ENCODE peak calls at places on chromosome 3, in six cellular contexts. One of them, this sample, is unnamed.

GRCh38 chr3:154829979-154830378 is 250.1 kb upstream of the MME start:
- DNase-seq in esophagus squamous epithelium: no peak
- DNase-seq in heart left ventricle: no peak
- DNase-seq in brain microvascular endothelial cell: no peak
- DNase-seq in suprapubic skin: no peak
- DNase-seq in stomach: no peak
- DNase-seq in this sample: no peak

GRCh38 chr3:116263842-116264545 is 181.3 kb downstream of the LSAMP start:
- DNase-seq in suprapubic skin: no peak
- DNase-seq in heart left ventricle: no peak
- DNase-seq in esophagus squamous epithelium: no peak
- DNase-seq in stomach: no peak
- DNase-seq in brain microvascular endothelial cell: peak
- DNase-seq in this sample: no peak

GRCh38 chr3:197352382-197352781 is 54.0 kb upstream of the DLG1 start:
- DNase-seq in suprapubic skin: no peak
- DNase-seq in brain microvascular endothelial cell: peak
- DNase-seq in heart left ventricle: peak
- DNase-seq in stomach: peak
- DNase-seq in esophagus squamous epithelium: no peak
- DNase-seq in this sample: no peak

GRCh38 chr3:184004483-184004882 is 13.2 kb downstream of the ABCC5 start:
- DNase-seq in heart left ventricle: no peak
- DNase-seq in brain microvascular endothelial cell: no peak
- DNase-seq in esophagus squamous epithelium: no peak
- DNase-seq in stomach: no peak
- DNase-seq in suprapubic skin: no peak
- DNase-seq in this sample: no peak

GRCh38 chr3:18295171-18295920 is 129.8 kb downstream of the SATB1 start:
- DNase-seq in esophagus squamous epithelium: no peak
- DNase-seq in heart left ventricle: no peak
- DNase-seq in suprapubic skin: no peak
- DNase-seq in brain microvascular endothelial cell: peak
- DNase-seq in stomach: peak
- DNase-seq in this sample: peak

GRCh38 chr3:43363621-43364266 is 77.4 kb downstream of the SNRK start:
- DNase-seq in brain microvascular endothelial cell: peak
- DNase-seq in heart left ventricle: peak
- DNase-seq in esophagus squamous epithelium: no peak
- DNase-seq in stomach: no peak
- DNase-seq in suprapubic skin: no peak
- DNase-seq in this sample: no peak

GRCh38 chr3:101081446-101081845 is 88.2 kb upstream of the ABI3BP start:
- DNase-seq in esophagus squamous epithelium: no peak
- DNase-seq in suprapubic skin: no peak
- DNase-seq in heart left ventricle: no peak
- DNase-seq in brain microvascular endothelial cell: no peak
- DNase-seq in stomach: no peak
- DNase-seq in this sample: no peak

GRCh38 chr3:47152578-47152977 is 11.3 kb downstream of the SETD2 start:
- DNase-seq in suprapubic skin: no peak
- DNase-seq in brain microvascular endothelial cell: no peak
- DNase-seq in stomach: no peak
- DNase-seq in esophagus squamous epithelium: no peak
- DNase-seq in heart left ventricle: no peak
- DNase-seq in this sample: no peak

GRCh38 chr3:42696356-42697301 is 6.0 kb downstream of the HHATL start:
- DNase-seq in stomach: peak
- DNase-seq in suprapubic skin: no peak
- DNase-seq in heart left ventricle: no peak
- DNase-seq in brain microvascular endothelial cell: no peak
- DNase-seq in esophagus squamous epithelium: no peak
- DNase-seq in this sample: no peak

GRCh38 chr3:53702776-53703175 is 143.4 kb downstream of the CHDH start:
- DNase-seq in heart left ventricle: no peak
- DNase-seq in stomach: no peak
- DNase-seq in suprapubic skin: no peak
- DNase-seq in esophagus squamous epithelium: no peak
- DNase-seq in brain microvascular endothelial cell: no peak
- DNase-seq in this sample: no peak

GRCh38 chr3:23761440-23761896 is 44.3 kb upstream of the UBE2E1 start:
- DNase-seq in stomach: no peak
- DNase-seq in brain microvascular endothelial cell: peak
- DNase-seq in heart left ventricle: no peak
- DNase-seq in suprapubic skin: no peak
- DNase-seq in esophagus squamous epithelium: no peak
- DNase-seq in this sample: no peak

GRCh38 chr3:23762214-23763039 is 43.3 kb upstream of the UBE2E1 start:
- DNase-seq in esophagus squamous epithelium: no peak
- DNase-seq in suprapubic skin: no peak
- DNase-seq in brain microvascular endothelial cell: no peak
- DNase-seq in heart left ventricle: no peak
- DNase-seq in stomach: no peak
- DNase-seq in this sample: no peak

GRCh38 chr3:23760871-23761373 is 44.8 kb upstream of the UBE2E1 start:
- DNase-seq in brain microvascular endothelial cell: no peak
- DNase-seq in heart left ventricle: no peak
- DNase-seq in suprapubic skin: no peak
- DNase-seq in esophagus squamous epithelium: no peak
- DNase-seq in stomach: no peak
- DNase-seq in this sample: no peak

GRCh38 chr3:23764407-23764806 is 41.3 kb upstream of the UBE2E1 start:
- DNase-seq in stomach: no peak
- DNase-seq in brain microvascular endothelial cell: no peak
- DNase-seq in suprapubic skin: no peak
- DNase-seq in esophagus squamous epithelium: no peak
- DNase-seq in heart left ventricle: no peak
- DNase-seq in this sample: no peak

GRCh38 chr3:23763040-23763477 is 42.7 kb upstream of the UBE2E1 start:
- DNase-seq in esophagus squamous epithelium: no peak
- DNase-seq in brain microvascular endothelial cell: no peak
- DNase-seq in heart left ventricle: no peak
- DNase-seq in stomach: no peak
- DNase-seq in suprapubic skin: no peak
- DNase-seq in this sample: no peak
- H3K4me3 ChIP-seq in esophagus squamous epithelium: no peak
- H3K4me3 ChIP-seq in brain microvascular endothelial cell: peak
- H3K4me3 ChIP-seq in heart left ventricle: peak
- H3K4me3 ChIP-seq in stomach: peak
- H3K4me3 ChIP-seq in suprapubic skin: peak
- H3K4me3 ChIP-seq in this sample: no peak

GRCh38 chr3:128479558-128480086 is 12.9 kb upstream of the DNAJB8 start:
- DNase-seq in heart left ventricle: peak
- DNase-seq in stomach: no peak
- DNase-seq in esophagus squamous epithelium: no peak
- DNase-seq in brain microvascular endothelial cell: no peak
- DNase-seq in suprapubic skin: no peak
- DNase-seq in this sample: no peak

GRCh38 chr3:128481438-128481942 is 11.5 kb downstream of the GATA2 start:
- DNase-seq in stomach: no peak
- DNase-seq in esophagus squamous epithelium: no peak
- DNase-seq in suprapubic skin: no peak
- DNase-seq in heart left ventricle: peak
- DNase-seq in brain microvascular endothelial cell: no peak
- DNase-seq in this sample: no peak

GRCh38 chr3:128478576-128479506 is 12.2 kb upstream of the DNAJB8 start:
- DNase-seq in brain microvascular endothelial cell: no peak
- DNase-seq in esophagus squamous epithelium: no peak
- DNase-seq in stomach: no peak
- DNase-seq in heart left ventricle: peak
- DNase-seq in suprapubic skin: no peak
- DNase-seq in this sample: no peak

GRCh38 chr3:128480717-128481437 is 12.1 kb downstream of the GATA2 start:
- DNase-seq in stomach: no peak
- DNase-seq in brain microvascular endothelial cell: no peak
- DNase-seq in esophagus squamous epithelium: no peak
- DNase-seq in suprapubic skin: no peak
- DNase-seq in heart left ventricle: peak
- DNase-seq in this sample: no peak

GRCh38 chr3:128480278-128480677 is 12.7 kb downstream of the GATA2 start:
- DNase-seq in esophagus squamous epithelium: no peak
- DNase-seq in brain microvascular endothelial cell: no peak
- DNase-seq in stomach: no peak
- DNase-seq in heart left ventricle: peak
- DNase-seq in suprapubic skin: no peak
- DNase-seq in this sample: no peak
- H3K4me3 ChIP-seq in esophagus squamous epithelium: no peak
- H3K4me3 ChIP-seq in brain microvascular endothelial cell: no peak
- H3K4me3 ChIP-seq in stomach: no peak
- H3K4me3 ChIP-seq in heart left ventricle: no peak
- H3K4me3 ChIP-seq in suprapubic skin: no peak
- H3K4me3 ChIP-seq in this sample: no peak

DNA sequence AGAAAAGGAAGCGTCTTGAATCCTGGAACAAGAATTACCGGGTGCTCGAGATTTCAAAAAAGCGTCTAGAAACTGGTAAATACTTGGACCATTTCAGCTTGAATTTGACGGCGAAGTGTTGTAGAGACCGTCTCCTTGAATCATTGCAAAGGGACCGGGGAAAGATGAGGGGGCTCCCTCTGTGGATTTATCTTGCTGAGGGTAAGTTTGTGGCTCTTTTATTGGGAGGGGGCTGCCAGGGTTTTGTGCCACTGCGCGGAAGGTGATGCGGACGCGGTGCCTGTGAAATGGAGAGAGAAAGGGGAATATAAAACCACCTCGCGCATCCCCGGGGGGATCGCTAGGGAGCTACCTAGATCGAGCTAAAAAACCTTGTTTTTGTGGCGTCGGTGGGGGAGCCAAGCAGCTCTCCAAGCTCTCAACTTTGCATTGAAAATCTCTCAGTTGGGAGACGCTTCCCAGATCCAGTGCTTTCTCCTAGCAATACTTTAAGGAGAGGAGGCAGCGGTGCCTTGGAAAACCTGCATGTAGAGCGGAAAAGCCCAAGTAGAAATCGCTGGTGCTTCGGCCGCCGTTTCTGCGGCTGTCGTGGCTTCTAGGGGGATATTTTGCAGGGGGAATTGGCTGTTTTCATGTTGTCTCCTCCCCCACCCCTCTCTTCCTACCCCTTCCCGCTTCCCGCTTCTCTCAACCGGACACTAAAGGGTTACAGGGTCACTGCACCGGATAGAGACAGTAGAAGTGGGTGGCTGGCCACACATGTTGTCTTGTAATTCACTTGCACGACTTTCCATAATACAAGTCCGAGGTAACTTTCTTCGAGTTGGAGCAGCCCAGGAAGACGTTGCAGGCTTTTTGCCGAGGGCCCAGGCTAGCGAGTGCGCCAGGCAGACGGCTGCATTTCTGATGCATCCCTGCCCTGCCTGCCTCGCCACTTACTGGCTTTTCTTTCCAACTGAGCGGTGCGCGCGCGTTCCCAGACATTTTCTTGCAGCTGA is 187.6 kb downstream of the NLGN1 start:
- DNase-seq in stomach: no peak
- DNase-seq in suprapubic skin: no peak
- DNase-seq in heart left ventricle: no peak
- DNase-seq in brain microvascular endothelial cell: peak
- DNase-seq in esophagus squamous epithelium: no peak
- DNase-seq in this sample: no peak
- H3K4me3 ChIP-seq in stomach: peak
- H3K4me3 ChIP-seq in suprapubic skin: peak
- H3K4me3 ChIP-seq in heart left ventricle: peak
- H3K4me3 ChIP-seq in brain microvascular endothelial cell: peak
- H3K4me3 ChIP-seq in esophagus squamous epithelium: peak
- H3K4me3 ChIP-seq in this sample: peak

DNA sequence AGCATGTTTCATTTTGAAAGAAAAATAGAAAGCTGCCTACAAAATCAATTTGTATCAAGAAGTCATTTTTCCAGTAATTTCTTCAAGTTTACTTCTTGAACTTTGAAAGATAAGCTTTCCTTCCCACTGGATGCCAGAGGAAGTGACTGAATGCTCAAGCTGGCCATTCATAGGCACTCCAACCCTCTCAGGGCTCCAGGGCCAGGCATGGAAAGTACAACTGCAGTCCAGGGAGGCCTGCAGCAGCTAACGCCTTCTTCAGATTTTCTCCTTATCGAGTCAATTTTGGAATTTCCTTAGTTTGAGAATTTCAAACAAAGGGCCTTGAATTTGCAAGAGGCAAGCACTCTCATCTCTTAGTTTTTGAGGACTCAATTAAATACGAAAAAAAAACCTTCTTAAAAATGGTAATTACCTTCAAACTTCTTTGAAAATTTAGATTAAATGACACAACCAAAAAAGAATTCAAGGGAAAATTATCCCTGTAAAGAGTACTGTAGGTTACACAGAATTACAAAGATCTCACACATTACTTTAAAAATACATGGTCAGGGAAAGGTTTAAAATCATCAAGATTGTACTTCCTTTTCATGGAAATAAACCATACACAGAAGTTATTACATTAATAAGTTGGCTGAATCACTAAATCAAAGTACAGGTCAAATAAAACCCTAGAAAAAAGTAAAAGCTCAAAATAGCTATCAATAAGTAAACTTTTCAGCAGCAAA is 2.5 kb downstream of the UBP1 start:
- DNase-seq in heart left ventricle: no peak
- DNase-seq in esophagus squamous epithelium: no peak
- DNase-seq in suprapubic skin: no peak
- DNase-seq in stomach: no peak
- DNase-seq in brain microvascular endothelial cell: peak
- DNase-seq in this sample: no peak
- H3K4me3 ChIP-seq in heart left ventricle: peak
- H3K4me3 ChIP-seq in esophagus squamous epithelium: no peak
- H3K4me3 ChIP-seq in suprapubic skin: peak
- H3K4me3 ChIP-seq in stomach: peak
- H3K4me3 ChIP-seq in brain microvascular endothelial cell: peak
- H3K4me3 ChIP-seq in this sample: no peak

DNA sequence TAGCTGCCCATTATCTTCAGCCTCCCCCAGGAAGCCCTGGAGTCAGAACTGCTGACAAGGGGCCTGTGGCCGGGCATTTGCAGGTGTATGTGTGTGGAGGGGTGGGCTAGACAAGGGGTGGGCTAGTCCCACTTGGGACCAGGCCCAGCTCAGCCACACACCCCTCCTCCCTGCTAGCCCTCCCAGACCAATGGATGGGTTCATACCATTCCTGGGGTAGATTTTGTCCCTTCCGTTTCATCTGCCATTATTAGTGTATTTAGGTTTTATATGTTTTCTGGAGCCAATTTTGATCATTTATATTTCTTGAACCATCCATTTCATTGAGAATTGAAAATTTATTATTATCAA is 42.2 kb downstream of the MRAS start:
- DNase-seq in esophagus squamous epithelium: no peak
- DNase-seq in suprapubic skin: no peak
- DNase-seq in brain microvascular endothelial cell: no peak
- DNase-seq in heart left ventricle: no peak
- DNase-seq in stomach: no peak
- DNase-seq in this sample: no peak
- H3K4me3 ChIP-seq in esophagus squamous epithelium: no peak
- H3K4me3 ChIP-seq in suprapubic skin: no peak
- H3K4me3 ChIP-seq in brain microvascular endothelial cell: no peak
- H3K4me3 ChIP-seq in heart left ventricle: no peak
- H3K4me3 ChIP-seq in stomach: no peak
- H3K4me3 ChIP-seq in this sample: no peak

GRCh38 chr3:105518806-105519418 is 152.2 kb downstream of the ALCAM start:
- DNase-seq in suprapubic skin: no peak
- DNase-seq in esophagus squamous epithelium: no peak
- DNase-seq in brain microvascular endothelial cell: peak
- DNase-seq in heart left ventricle: no peak
- DNase-seq in stomach: no peak
- DNase-seq in this sample: no peak
- H3K4me3 ChIP-seq in suprapubic skin: no peak
- H3K4me3 ChIP-seq in esophagus squamous epithelium: no peak
- H3K4me3 ChIP-seq in brain microvascular endothelial cell: no peak
- H3K4me3 ChIP-seq in heart left ventricle: no peak
- H3K4me3 ChIP-seq in stomach: no peak
- H3K4me3 ChIP-seq in this sample: no peak

This sample was measured in lower leg skin.